ENCODE peak calls at places on chromosomes 5 and 9, in five cellular contexts. J is stomach; V is CD4-positive, alpha-beta T cell; M is OCI-LY7; L is brain microvascular endothelial cell. E is an unnamed sample.
A peak's percentile ranks its signal among the peaks of the same experiment; 100 is the strongest.

GRCh38 chr9:18688581-18688980 is 214.6 kb downstream of the ADAMTSL1 start:
- DNase-seq in V (no peak), M (no peak), J (no peak), L (no peak), E (peak; percentile 30)

GRCh38 chr5:125011982-125012381 is 265.5 kb upstream of the ZNF608 start:
- DNase-seq in J (no peak), V (no peak), M (peak; percentile 46), L (no peak), E (no peak)

GRCh38 chr5:136058031-136058971 is 29.5 kb downstream of the TGFBI start:
- DNase-seq in M (no peak), V (no peak), J (peak; percentile 47), L (peak; percentile 98), E (peak; percentile 63)

GRCh38 chr5:758698-759053 is 25.9 kb downstream of the ZDHHC11B start:
- DNase-seq in V (no peak), J (no peak), M (no peak), L (no peak), E (no peak)

GRCh38 chr5:17167171-17167891 is 50.1 kb upstream of the BASP1 start:
- DNase-seq in L (no peak), J (no peak), V (no peak), M (no peak), E (no peak)

GRCh38 chr5:95759634-95760033 is 28.5 kb downstream of the RHOBTB3 start:
- DNase-seq in V (no peak), J (no peak), M (no peak), L (peak; percentile 63), E (no peak)

GRCh38 chr9:129405089-129405830 is 215.6 kb downstream of the C9orf50 start:
- DNase-seq in M (no peak), J (no peak), V (no peak), L (peak; percentile 40), E (peak; percentile 53)

GRCh38 chr5:88860501-88860900 is 22.5 kb downstream of the MEF2C start:
- DNase-seq in L (peak; percentile 12), V (no peak), M (no peak), J (no peak), E (no peak)

GRCh38 chr5:10145922-10146321 is 103.8 kb downstream of the ATPSCKMT start:
- DNase-seq in J (no peak), L (peak; percentile 46), M (peak; percentile 46), V (no peak), E (peak; percentile 20)

GRCh38 chr5:62790348-62790747 is 211.7 kb downstream of the LRRC70 start:
- DNase-seq in M (no peak), V (no peak), J (no peak), L (no peak), E (no peak)

GRCh38 chr9:32738501-32739172 is 44.7 kb upstream of the TMEM215 start:
- DNase-seq in V (no peak), M (no peak), J (no peak), L (no peak), E (peak; percentile 86)

GRCh38 chr5:14534773-14535172 is 46.8 kb upstream of the OTULINL start:
- DNase-seq in V (no peak), M (no peak), L (no peak), J (no peak), E (no peak)

GRCh38 chr9:109107402-109108240 is 12.1 kb downstream of the TMEM245 start:
- DNase-seq in J (no peak), M (no peak), L (peak; percentile 79), V (no peak), E (peak; percentile 88)

GRCh38 chr9:15390200-15390599 is 32.5 kb upstream of the SNAPC3 start:
- DNase-seq in J (no peak), M (no peak), L (no peak), V (no peak), E (no peak)

GRCh38 chr9:87874320-87874655 is 8.4 kb upstream of the SPATA31E1 start:
- DNase-seq in J (no peak), M (no peak), L (no peak), V (no peak), E (no peak)

GRCh38 chr9:3371842-3372241 is 154.0 kb downstream of the RFX3 start:
- DNase-seq in M (no peak), V (no peak), J (no peak), L (no peak), E (no peak)

GRCh38 chr5:79562351-79563246 is 48.7 kb upstream of the HOMER1 start:
- DNase-seq in J (no peak), L (no peak), M (no peak), V (no peak), E (peak; percentile 37)

GRCh38 chr5:3009605-3010004 is 258.1 kb upstream of the IRX2 start:
- DNase-seq in V (no peak), M (no peak), J (no peak), L (no peak), E (no peak)

GRCh38 chr9:111316796-111317195 is 13.2 kb downstream of the OR2K2 start:
- DNase-seq in V (no peak), J (no peak), L (no peak), M (no peak), E (no peak)

GRCh38 chr9:74742792-74743389 is 144.8 kb downstream of the TRPM6 start:
- DNase-seq in L (peak; percentile 27), J (no peak), M (no peak), V (no peak), E (peak; percentile 26)

GRCh38 chr9:113476511-113476916 is 13.0 kb downstream of the RGS3 start:
- DNase-seq in M (no peak), J (peak; percentile 69), L (no peak), V (no peak), E (no peak)

GRCh38 chr9:7186175-7186574 is 428.4 kb downstream of the KDM4C start:
- DNase-seq in L (peak; percentile 29), V (no peak), J (no peak), M (peak; percentile 13), E (no peak)

GRCh38 chr5:180869587-180869986 is 8.5 kb upstream of the ZFP62 start:
- DNase-seq in V (no peak), J (no peak), M (no peak), L (no peak), E (no peak)

GRCh38 chr9:94593459-94594345 is at the start of gene FBP2:
- DNase-seq in J (peak; percentile 80), M (no peak), L (no peak), V (no peak), E (no peak)

GRCh38 chr9:3960661-3961144 is 339.2 kb downstream of the GLIS3 start:
- DNase-seq in M (no peak), J (no peak), V (no peak), L (peak; percentile 38), E (no peak)

GRCh38 chr9:14205463-14205862 is 108.5 kb downstream of the NFIB start:
- DNase-seq in M (no peak), J (no peak), L (peak; percentile 65), V (no peak), E (peak; percentile 71)

GRCh38 chr5:139395844-139396640 is 1.1 kb upstream of the PROB1 start:
- DNase-seq in J (no peak), V (no peak), L (no peak), M (no peak), E (no peak)
- TF ChIP-seq CTCF in J (no peak), V (no peak), L (no peak), M (no peak), E (no peak)

GRCh38 chr9:136511144-136511669 is 28.4 kb upstream of the SEC16A start:
- DNase-seq in L (no peak), M (no peak), J (no peak), V (no peak), E (no peak)
- H3K27ac ChIP-seq in L (no peak overlapping the region), M (no peak overlapping the region), J (peak overlapping the region; percentile 73), V (no peak overlapping the region), E (peak overlapping the region; percentile 40)

DNA sequence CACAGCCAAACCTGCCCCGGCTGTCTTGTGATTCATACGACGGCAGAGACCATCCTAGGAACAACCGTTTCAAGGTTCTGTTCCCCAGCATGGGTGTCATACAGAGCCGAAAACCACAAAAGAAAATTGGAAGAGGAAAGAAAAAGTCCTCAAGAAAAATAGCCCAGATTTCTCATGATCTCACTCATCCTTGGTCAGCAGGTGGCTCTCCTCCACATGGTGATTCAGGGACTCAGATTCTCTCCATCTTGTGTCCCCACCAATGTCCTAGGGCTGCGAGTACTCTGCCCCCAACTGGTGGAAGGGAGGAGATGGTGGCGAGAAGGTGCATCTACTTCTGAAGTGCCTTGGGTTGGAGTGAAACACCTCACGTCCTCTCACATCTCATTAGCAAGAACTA is 25.6 kb downstream of the PDZD2 start:
- DNase-seq in J (no peak), V (no peak), M (peak; percentile 30), L (no peak), E (no peak)
- TF ChIP-seq CTCF in J (no peak), V (no peak), M (peak; percentile 66), L (peak; percentile 28), E (no peak)

DNA sequence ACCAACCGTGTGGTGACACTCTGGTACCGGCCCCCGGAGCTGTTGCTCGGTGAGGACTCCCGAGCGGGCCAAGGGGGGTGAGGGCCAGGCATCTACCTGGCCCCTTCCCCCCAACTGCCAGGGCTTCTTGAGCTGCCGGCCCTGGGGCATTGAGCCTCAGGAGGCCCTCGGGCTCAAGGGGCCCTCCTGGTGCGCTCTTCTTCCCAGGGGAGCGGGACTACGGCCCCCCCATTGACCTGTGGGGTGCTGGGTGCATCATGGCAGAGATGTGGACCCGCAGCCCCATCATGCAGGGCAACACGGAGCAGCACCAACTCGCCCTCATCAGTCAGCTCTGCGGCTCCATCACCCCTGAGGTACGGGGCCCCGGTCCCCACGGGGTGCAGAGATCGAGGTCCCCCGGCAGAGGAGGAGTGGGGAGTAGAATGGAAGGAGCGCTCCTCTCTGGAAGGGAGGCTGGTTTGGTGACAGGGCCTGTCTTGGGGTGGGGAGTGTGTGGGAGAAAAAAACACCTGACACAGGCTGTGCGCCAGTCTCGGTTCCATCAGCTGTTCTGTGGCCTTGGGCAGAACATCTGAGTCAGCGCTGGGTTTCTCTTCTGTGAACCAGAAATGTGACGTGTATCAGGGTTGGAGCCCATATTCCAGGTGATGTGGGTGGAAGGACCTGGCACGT is 2.6 kb downstream of the CDK9 start:
- DNase-seq in L (no peak), J (no peak), M (no peak), V (no peak), E (no peak)
- H3K27ac ChIP-seq in L (no peak overlapping the region), J (no peak overlapping the region), M (no peak overlapping the region), V (no peak overlapping the region), E (peak overlapping the region; percentile 20)